ENCODE peak calls at places on chromosomes 16 and 17, in eight cellular contexts. L is uterus; D is A549; C is skeletal muscle cell; R is endothelial cell of umbilical vein; W is WERI-Rb-1; X is AG09309; A is CD4-positive, alpha-beta memory T cell. N is an unnamed sample.
A peak's percentile ranks its signal among the peaks of the same experiment; 100 is the strongest.

GRCh38 chr16:14132696-14133048 is 61.6 kb downstream of the MRTFB start:
- DNase-seq in L (no peak), D (no peak), C (no peak), R (no peak), W (no peak), X (no peak), A (no peak), N (no peak)

GRCh38 chr16:22878955-22879354 is 65.0 kb downstream of the HS3ST2 start:
- DNase-seq in L (no peak), D (no peak), C (no peak), R (no peak), W (no peak), X (no peak), A (no peak), N (no peak)

GRCh38 chr16:69423189-69423588 is 1.2 kb upstream of the CYB5B start:
- DNase-seq in L (no peak), D (no peak), C (no peak), R (no peak), W (no peak), X (no peak), A (no peak), N (no peak)

GRCh38 chr17:77027271-77027670 is 113.5 kb upstream of the SEC14L1 start:
- DNase-seq in L (no peak), D (no peak), C (no peak), R (no peak), W (no peak), X (no peak), A (no peak), N (no peak)

GRCh38 chr17:46771601-46772012 is 46.9 kb downstream of the WNT3 start:
- DNase-seq in L (no peak), D (peak; percentile 47), C (no peak), R (no peak), W (peak; percentile 73), X (no peak), A (no peak), N (no peak)

GRCh38 chr16:9092282-9092962 is 978 bp downstream of the HAPSTR1 start:
- DNase-seq in L (peak; percentile 47), D (peak; percentile 18), C (no peak), R (peak; percentile 31), W (peak; percentile 42), X (no peak), A (peak; percentile 52), N (peak; percentile 49)

GRCh38 chr17:63345598-63345997 is 100.5 kb downstream of the CYB561 start:
- DNase-seq in L (no peak), D (no peak), C (no peak), R (no peak), W (no peak), X (peak; percentile 55), A (no peak), N (no peak)

GRCh38 chr17:30954046-30954805 is 16.6 kb upstream of the RNF135 start:
- DNase-seq in L (no peak), D (no peak), C (no peak), R (no peak), W (no peak), X (no peak), A (no peak), N (no peak)

GRCh38 chr16:64589836-64590235 is 532.0 kb downstream of the CDH11 start:
- DNase-seq in L (no peak), D (no peak), C (peak; percentile 55), R (no peak), W (no peak), X (peak; percentile 60), A (no peak), N (no peak)

GRCh38 chr16:6643083-6643686 is 689.5 kb upstream of the RBFOX1 start:
- DNase-seq in L (no peak), D (peak; percentile 45), C (peak; percentile 6), R (peak; percentile 58), W (peak; percentile 53), X (peak; percentile 18), A (peak; percentile 20), N (peak; percentile 76)

GRCh38 chr17:6072611-6073010 is 2.4 kb downstream of the WSCD1 start:
- DNase-seq in L (no peak), D (no peak), C (no peak), R (no peak), W (no peak), X (no peak), A (no peak), N (no peak)

GRCh38 chr17:6070280-6070894 is at the start of gene WSCD1:
- DNase-seq in L (no peak), D (peak; percentile 17), C (no peak), R (no peak), W (peak; percentile 53), X (no peak), A (no peak), N (peak; percentile 23)

GRCh38 chr17:6070895-6071511 is 824 bp downstream of the WSCD1 start:
- DNase-seq in L (no peak), D (peak; percentile 23), C (no peak), R (peak; percentile 45), W (peak; percentile 35), X (no peak), A (no peak), N (no peak)

GRCh38 chr17:6072157-6072556 is 2.0 kb downstream of the WSCD1 start:
- DNase-seq in L (no peak), D (no peak), C (no peak), R (peak; percentile 12), W (no peak), X (no peak), A (no peak), N (no peak)

GRCh38 chr17:6071528-6072065 is 1.4 kb downstream of the WSCD1 start:
- DNase-seq in L (no peak), D (no peak), C (no peak), R (no peak), W (no peak), X (no peak), A (no peak), N (no peak)
- H3K4me3 ChIP-seq in L (peak overlapping the region; percentile 26), D (peak overlapping the region; percentile 66), C (peak overlapping the region; percentile 54), R (peak overlapping the region; percentile 75), W (peak overlapping the region; percentile 94), X (no peak overlapping the region), A (no peak overlapping the region), N (no peak overlapping the region)

GRCh38 chr17:33498069-33498468 is 205.0 kb upstream of the ASIC2 start:
- DNase-seq in L (no peak), D (no peak), C (no peak), R (no peak), W (no peak), X (no peak), A (no peak), N (no peak)
- H3K4me3 ChIP-seq in L (no peak overlapping the region), D (no peak overlapping the region), C (no peak overlapping the region), R (no peak overlapping the region), W (no peak overlapping the region), X (no peak overlapping the region), A (no peak overlapping the region), N (no peak overlapping the region)

GRCh38 chr17:29588561-29589411 is 662 bp downstream of the GIT1 start:
- DNase-seq in L (peak; percentile 37), D (peak; percentile 52), C (no peak), R (no peak), W (no peak), X (no peak), A (no peak), N (peak; percentile 36)

GRCh38 chr17:29588017-29588557 is 1.4 kb downstream of the GIT1 start:
- DNase-seq in L (no peak), D (no peak), C (no peak), R (peak; percentile 43), W (no peak), X (no peak), A (no peak), N (no peak)

GRCh38 chr17:29589524-29590260 is at the start of gene GIT1:
- DNase-seq in L (peak; percentile 86), D (peak; percentile 85), C (peak; percentile 50), R (peak; percentile 82), W (peak; percentile 84), X (no peak), A (peak; percentile 83), N (peak; percentile 95)

GRCh38 chr17:29586676-29587469 is 2.6 kb downstream of the GIT1 start:
- DNase-seq in L (peak; percentile 16), D (no peak), C (no peak), R (no peak), W (no peak), X (no peak), A (no peak), N (no peak)

GRCh38 chr17:29587591-29587990 is 1.9 kb downstream of the GIT1 start:
- DNase-seq in L (no peak), D (no peak), C (no peak), R (no peak), W (no peak), X (no peak), A (no peak), N (no peak)
- H3K4me3 ChIP-seq in L (no peak overlapping the region), D (peak overlapping the region; percentile 82), C (peak overlapping the region; percentile 61), R (peak overlapping the region; percentile 58), W (no peak overlapping the region), X (peak overlapping the region; percentile 89), A (peak overlapping the region; percentile 61), N (peak overlapping the region; percentile 97)

DNA sequence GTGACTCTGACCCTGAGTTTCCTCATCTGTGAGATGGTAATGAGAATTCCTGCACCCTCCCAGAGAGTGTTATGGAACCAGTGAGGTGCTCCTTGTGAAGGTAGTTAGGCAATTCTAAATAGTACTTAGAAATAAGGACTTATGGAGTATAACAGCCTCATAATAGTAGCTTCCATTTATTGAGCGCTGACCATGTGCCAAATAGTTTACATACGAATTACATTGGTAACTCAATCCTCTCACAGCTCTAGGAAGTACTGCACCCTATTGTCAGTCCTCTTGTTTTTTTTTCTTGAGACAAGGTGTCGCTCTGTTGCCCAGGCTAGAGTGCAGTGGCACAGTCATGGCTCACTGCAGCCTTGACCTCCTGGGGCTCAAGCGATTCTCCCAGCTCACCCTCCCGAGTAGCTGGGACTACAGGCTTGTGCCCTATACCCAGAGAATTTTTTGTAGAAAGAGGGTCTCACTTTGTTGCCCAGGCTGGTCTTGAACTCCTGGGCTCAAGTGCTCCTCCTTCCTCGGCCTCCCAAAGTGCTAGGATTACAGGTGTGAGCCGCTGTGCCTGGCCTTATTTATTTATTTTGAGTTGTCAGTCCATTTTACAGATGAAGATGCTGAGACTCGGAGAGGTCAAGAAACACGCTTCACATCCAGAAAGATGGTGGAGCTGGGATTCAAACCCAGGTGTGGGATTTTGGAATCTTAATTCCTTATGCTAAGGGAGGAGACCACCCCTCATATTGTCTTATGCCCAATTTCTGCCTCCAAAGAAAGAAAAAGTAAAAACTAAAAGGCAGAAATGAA is 2.9 kb downstream of the TNS4 start:
- DNase-seq in L (no peak), D (no peak), C (no peak), R (no peak), W (no peak), X (no peak), A (no peak), N (no peak)
- H3K4me3 ChIP-seq in L (no peak overlapping the region), D (peak overlapping the region; percentile 60), C (no peak overlapping the region), R (no peak overlapping the region), W (no peak overlapping the region), X (no peak overlapping the region), A (no peak overlapping the region), N (no peak overlapping the region)

N was measured in A673.